ENCODE peak calls at places on chromosomes 5 and 9, in ten cellular contexts. T, M, F, K, N, G, J, H, W and E are unnamed samples.

GRCh38 chr5:113147088-113147487 is 170.5 kb downstream of the DCP2 start:
- DNase-seq in N (no peak), K (no peak), F (no peak), M (no peak), T (no peak), J (no peak), W (peak), G (no peak), H (no peak), E (peak)

GRCh38 chr5:31809037-31809910 is 170.3 kb downstream of the PDZD2 start:
- DNase-seq in N (no peak), W (peak), H (peak), K (no peak), J (peak), G (no peak), F (peak), T (peak), M (peak), E (peak)

GRCh38 chr9:82645591-82645990 is 417.4 kb downstream of the RASEF start:
- DNase-seq in H (no peak), W (no peak), F (no peak), N (no peak), T (no peak), M (no peak), J (no peak), G (no peak), K (no peak), E (peak)

GRCh38 chr5:99104538-99105132 is 175.8 kb upstream of the CHD1 start:
- DNase-seq in T (peak), J (no peak), N (no peak), G (no peak), F (no peak), H (no peak), W (peak), K (no peak), M (no peak), E (peak)

GRCh38 chr5:42057254-42057690 is 132.2 kb downstream of the FBXO4 start:
- DNase-seq in K (peak), F (no peak), J (peak), G (peak), H (no peak), T (peak), W (peak), M (peak), N (no peak), E (peak)

GRCh38 chr5:104186510-104186909 is 623.9 kb upstream of the NUDT12 start:
- DNase-seq in G (no peak), M (no peak), T (no peak), J (no peak), H (no peak), W (no peak), N (no peak), F (no peak), K (no peak), E (no peak)

GRCh38 chr5:124398471-124398870 is 348.0 kb downstream of the ZNF608 start:
- DNase-seq in N (no peak), M (no peak), K (no peak), H (no peak), G (no peak), J (no peak), W (no peak), F (no peak), T (no peak), E (no peak)

GRCh38 chr9:70675868-70676370 is 261.5 kb upstream of the KLF9 start:
- DNase-seq in W (no peak), H (no peak), J (no peak), T (no peak), M (no peak), N (no peak), F (no peak), K (no peak), G (no peak), E (no peak)

GRCh38 chr5:158895573-158895972 is 204.1 kb downstream of the EBF1 start:
- DNase-seq in T (no peak), M (no peak), N (no peak), K (no peak), W (no peak), F (no peak), J (no peak), G (no peak), H (no peak), E (peak)

GRCh38 chr5:42597318-42597937 is 159.2 kb upstream of the CCDC152 start:
- DNase-seq in W (no peak), K (no peak), T (no peak), J (no peak), M (no peak), F (no peak), N (no peak), G (no peak), H (no peak), E (no peak)

GRCh38 chr9:127158995-127159801 is 36.8 kb upstream of the ANGPTL2 start:
- DNase-seq in G (no peak), M (peak), T (no peak), H (peak), F (no peak), W (peak), N (no peak), K (no peak), J (peak), E (peak)

GRCh38 chr5:158013939-158014338 is 155.0 kb upstream of the CLINT1 start:
- DNase-seq in G (no peak), K (no peak), W (peak), T (peak), N (no peak), H (no peak), J (peak), M (no peak), F (no peak), E (peak)

GRCh38 chr5:148776780-148777179 is 49.6 kb upstream of the ADRB2 start:
- DNase-seq in W (peak), N (no peak), G (no peak), K (no peak), F (no peak), J (no peak), M (no peak), T (no peak), H (no peak), E (peak)